ENCODE peak calls at places on chromosomes 3 and 15, in ten cellular contexts. D is GM13977; U is H54; B is IMR-90; F is CD8-positive, alpha-beta T cell; I is SK-MEL-5; S is ureter; C is HTR-8/SVneo; L is GM12891; J is stimulated activated CD4-positive, alpha-beta T cell treated with anti-CD3 and anti-CD28 coated beads, Interleukin-2, amount 100 ng/mL, for 24 hours. A is an unnamed sample.

GRCh38 chr3:127753898-127754410 is 68.4 kb downstream of the MGLL start:
- DNase-seq in S (no peak), B (no peak), F (no peak), U (no peak), L (no peak), J (no peak), I (no peak), C (no peak), D (no peak), A (no peak)

GRCh38 chr15:82850731-82851130 is 41.3 kb downstream of the WHAMM start:
- DNase-seq in I (no peak), B (no peak), F (no peak), J (no peak), C (no peak), L (no peak), S (no peak), U (no peak), D (no peak), A (no peak)

GRCh38 chr15:37137221-37137620 is 36.9 kb upstream of the MEIS2 start:
- DNase-seq in U (no peak), B (peak), L (no peak), D (no peak), J (no peak), C (no peak), I (no peak), F (no peak), S (no peak), A (no peak)

GRCh38 chr3:148763921-148764320 is 63.7 kb upstream of the CPB1 start:
- DNase-seq in C (no peak), B (no peak), S (no peak), J (no peak), F (no peak), D (no peak), U (no peak), L (no peak), I (no peak), A (no peak)

GRCh38 chr3:85004147-85004546 is 45.4 kb downstream of the CADM2 start:
- DNase-seq in F (no peak), U (no peak), L (no peak), D (no peak), I (no peak), J (no peak), S (no peak), B (no peak), C (no peak), A (no peak)

GRCh38 chr3:66379565-66379964 is 121.3 kb downstream of the LRIG1 start:
- DNase-seq in U (no peak), D (no peak), S (no peak), C (no peak), F (no peak), B (no peak), L (no peak), I (no peak), J (no peak), A (no peak)

GRCh38 chr15:90465930-90466567 is 63.7 kb upstream of the CRTC3 start:
- DNase-seq in J (no peak), S (no peak), C (no peak), D (no peak), B (peak), I (no peak), L (no peak), U (no peak), F (no peak), A (no peak)

GRCh38 chr15:32909431-32909830 is 191.6 kb downstream of the GREM1 start:
- DNase-seq in J (no peak), U (peak), B (peak), F (no peak), D (no peak), C (no peak), L (no peak), S (no peak), I (peak), A (peak)